ENCODE peak calls at places on chromosome 22, in four cellular contexts. Y is CD8-positive, alpha-beta memory T cell; D is brain microvascular endothelial cell; R is ovary. Q is an unnamed sample.

GRCh38 chr22:29661355-29661754 is 57.9 kb downstream of the NF2 start:
- DNase-seq in Y (no peak), D (no peak), R (no peak), Q (no peak)

GRCh38 chr22:18130699-18131429 is 19.1 kb upstream of the USP18 start:
- DNase-seq in Y (no peak), D (no peak), R (no peak), Q (no peak)

GRCh38 chr22:35376728-35377472 is 4.0 kb upstream of the HMOX1 start:
- DNase-seq in Y (no peak), D (peak; percentile 96), R (peak; percentile 93), Q (peak; percentile 98)

GRCh38 chr22:17443413-17444203 is 74.3 kb downstream of the CECR2 start:
- DNase-seq in Y (no peak), D (no peak), R (no peak), Q (no peak)

GRCh38 chr22:45112136-45112879 is 51.4 kb upstream of the NUP50 start:
- DNase-seq in Y (no peak), D (peak; percentile 47), R (no peak), Q (no peak)

GRCh38 chr22:26342719-26343449 is 86.2 kb upstream of the ASPHD2 start:
- DNase-seq in Y (no peak), D (no peak), R (no peak), Q (no peak)

GRCh38 chr22:18147791-18148507 is 2.0 kb upstream of the USP18 start:
- DNase-seq in Y (no peak), D (no peak), R (no peak), Q (no peak)

GRCh38 chr22:49513358-49513851 is 314.3 kb downstream of the BRD1 start:
- DNase-seq in Y (no peak), D (no peak), R (no peak), Q (no peak)

GRCh38 chr22:50303848-50304527 is 3.5 kb downstream of the PLXNB2 start:
- DNase-seq in Y (no peak), D (no peak), R (peak; percentile 61), Q (no peak)

GRCh38 chr22:27065259-27065658 is 407.9 kb downstream of the MIAT start:
- DNase-seq in Y (no peak), D (no peak), R (no peak), Q (no peak)

GRCh38 chr22:21818487-21819182 is 48.8 kb downstream of the MAPK1 start:
- DNase-seq in Y (no peak), D (no peak), R (no peak), Q (no peak)

GRCh38 chr22:33756508-33756949 is 163.7 kb downstream of the LARGE1 start:
- DNase-seq in Y (no peak), D (no peak), R (no peak), Q (no peak)

GRCh38 chr22:49925525-49926128 is 7.2 kb downstream of the CRELD2 start:
- DNase-seq in Y (peak; percentile 61), D (no peak), R (no peak), Q (no peak)

GRCh38 chr22:22355233-22355834 is 110.7 kb downstream of the VPREB1 start:
- DNase-seq in Y (no peak), D (no peak), R (no peak), Q (no peak)

GRCh38 chr22:39656495-39657490 is 86.2 kb downstream of the CACNA1I start:
- DNase-seq in Y (no peak), D (no peak), R (no peak), Q (no peak)

GRCh38 chr22:39292002-39292401 is 27.4 kb downstream of the RPL3 start:
- DNase-seq in Y (no peak), D (no peak), R (peak; percentile 59), Q (no peak)

GRCh38 chr22:22657712-22658111 is 13.3 kb downstream of the GGTLC2 start:
- DNase-seq in Y (no peak), D (no peak), R (no peak), Q (no peak)

GRCh38 chr22:50444663-50445062 is 30.2 kb downstream of the SBF1 start:
- DNase-seq in Y (no peak), D (peak; percentile 52), R (peak; percentile 60), Q (peak; percentile 40)

GRCh38 chr22:45429424-45429823 is 15.9 kb downstream of the RIBC2 start:
- DNase-seq in Y (no peak), D (no peak), R (peak; percentile 9), Q (no peak)

DNA sequence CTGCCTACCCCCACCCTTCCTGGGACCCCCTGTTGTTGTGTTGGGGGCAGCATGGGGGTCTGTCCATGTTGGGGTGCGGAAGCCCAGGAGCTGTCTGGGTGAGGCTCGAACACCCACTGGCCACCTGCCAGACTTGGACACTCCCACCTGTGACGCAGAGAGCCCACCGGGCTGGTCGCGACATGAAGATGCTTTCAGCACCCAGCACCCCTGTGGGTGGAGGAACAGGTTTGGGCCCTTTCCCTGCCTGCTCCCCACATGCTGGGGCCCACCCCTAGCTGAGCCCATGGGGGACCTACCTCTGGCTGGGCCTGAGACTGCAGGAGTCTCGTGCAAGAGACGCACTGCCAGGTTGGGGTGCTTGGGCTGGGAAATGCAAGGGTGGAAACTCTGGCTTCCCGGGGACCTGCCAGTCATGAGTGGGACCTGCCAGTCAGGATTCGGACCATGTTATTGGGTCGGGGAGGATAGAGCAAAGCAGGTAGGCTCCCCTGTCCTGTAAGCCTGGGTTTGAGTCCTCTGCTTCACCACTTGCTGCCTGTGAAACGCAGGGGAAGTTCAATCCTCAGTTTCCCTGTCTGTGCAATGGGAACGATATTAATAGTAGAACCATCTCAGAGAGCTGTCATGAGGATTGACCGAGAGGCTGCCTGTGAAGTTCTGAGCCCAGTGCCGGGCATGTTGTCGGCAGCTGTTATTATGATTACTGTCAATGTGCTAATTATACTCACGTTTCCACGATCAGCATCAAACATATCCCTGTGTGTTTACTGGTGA is 24.1 kb downstream of the KIAA1671 start:
- DNase-seq in Y (no peak), D (no peak), R (peak; percentile 82), Q (no peak)
- H3K4me3 ChIP-seq in Y (no peak overlapping the region), D (no peak overlapping the region), R (no peak overlapping the region), Q (no peak overlapping the region)

GRCh38 chr22:48431014-48431413 is 1396.7 kb downstream of the BRD1 start:
- DNase-seq in Y (no peak), D (no peak), R (no peak), Q (no peak)

GRCh38 chr22:48434156-48434867 is 1393.4 kb downstream of the BRD1 start:
- DNase-seq in Y (no peak), D (no peak), R (no peak), Q (no peak)

GRCh38 chr22:48433647-48434046 is 1394.0 kb downstream of the BRD1 start:
- DNase-seq in Y (no peak), D (no peak), R (no peak), Q (no peak)

GRCh38 chr22:48431536-48432315 is 1395.9 kb downstream of the BRD1 start:
- DNase-seq in Y (no peak), D (no peak), R (no peak), Q (no peak)

GRCh38 chr22:48432721-48433518 is 1394.8 kb downstream of the BRD1 start:
- DNase-seq in Y (no peak), D (no peak), R (no peak), Q (no peak)
- H3K27me3 ChIP-seq in Y (no peaks in the 10 kb centered on the region), D (no peaks in the 10 kb centered on the region), R (no peaks in the 10 kb centered on the region), Q (no peaks in the 10 kb centered on the region)

DNA sequence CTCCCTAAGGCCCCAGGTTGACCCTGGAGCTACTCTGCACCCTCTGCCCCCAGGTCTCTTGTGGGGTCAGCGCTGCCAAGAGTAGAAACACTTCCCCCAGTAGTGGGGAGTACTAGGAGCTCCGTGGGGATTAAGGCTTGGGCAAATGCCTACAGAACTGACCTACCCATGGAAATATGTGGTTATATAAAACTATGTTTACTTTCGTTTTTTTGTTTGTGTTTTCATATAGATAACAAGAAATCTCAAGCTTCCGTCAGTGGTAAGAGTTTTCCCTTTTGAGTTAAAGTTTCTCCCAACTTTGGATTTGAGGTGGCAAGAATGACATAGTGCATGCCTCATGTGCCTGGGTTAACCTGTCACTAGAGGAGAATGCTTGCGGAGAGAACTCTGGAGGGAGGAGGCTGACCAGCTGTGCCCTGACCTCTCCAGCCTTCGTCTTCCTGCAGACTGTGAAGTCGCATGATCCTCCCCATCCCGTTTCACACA is 45.5 kb downstream of the MED15 start:
- DNase-seq in Y (no peak), D (peak; percentile 77), R (no peak), Q (no peak)
- H3K4me3 ChIP-seq in Y (peak overlapping the region; percentile 53), D (no peak overlapping the region), R (no peak overlapping the region), Q (no peak overlapping the region)

GRCh38 chr22:36641902-36642640 is 61.5 kb downstream of the CACNG2 start:
- DNase-seq in Y (no peak), D (peak; percentile 9), R (no peak), Q (no peak)
- H3K27me3 ChIP-seq in Y (no peaks in the 10 kb centered on the region), D (no peaks in the 10 kb centered on the region), R (no peaks in the 10 kb centered on the region), Q (no peaks in the 10 kb centered on the region)

GRCh38 chr22:31080164-31080847 is 812 bp upstream of the SMTN start:
- DNase-seq in Y (no peak), D (no peak), R (no peak), Q (no peak)
- H3K4me3 ChIP-seq in Y (peak overlapping the region; percentile 60), D (peak overlapping the region; percentile 97), R (peak overlapping the region; percentile 88), Q (peak overlapping the region; percentile 66)

GRCh38 chr22:46451741-46452140 is 85.7 kb downstream of the CELSR1 start:
- DNase-seq in Y (no peak), D (no peak), R (no peak), Q (no peak)
- H3K27me3 ChIP-seq in Y (no peaks in the 10 kb centered on the region), D (peaks cover 2% of the 10 kb centered on the region), R (no peaks in the 10 kb centered on the region), Q (peaks cover 9% of the 10 kb centered on the region)

GRCh38 chr22:44030051-44030701 is 6.1 kb downstream of the PARVB start:
- DNase-seq in Y (no peak), D (no peak), R (no peak), Q (no peak)

GRCh38 chr22:44029069-44029468 is 5.0 kb downstream of the PARVB start:
- DNase-seq in Y (no peak), D (no peak), R (no peak), Q (no peak)

GRCh38 chr22:44026066-44026629 is 2.0 kb downstream of the PARVB start:
- DNase-seq in Y (no peak), D (no peak), R (no peak), Q (no peak)

GRCh38 chr22:44026630-44027511 is 2.8 kb downstream of the PARVB start:
- DNase-seq in Y (peak; percentile 59), D (peak; percentile 84), R (no peak), Q (peak; percentile 50)

GRCh38 chr22:44028091-44028490 is 4.0 kb downstream of the PARVB start:
- DNase-seq in Y (no peak), D (no peak), R (no peak), Q (no peak)
- H3K4me3 ChIP-seq in Y (no peak overlapping the region), D (no peak overlapping the region), R (no peak overlapping the region), Q (no peak overlapping the region)

GRCh38 chr22:24068377-24068680 is 57.2 kb downstream of the CABIN1 start:
- DNase-seq in Y (no peak), D (no peak), R (no peak), Q (no peak)
- H3K27me3 ChIP-seq in Y (no peaks in the 10 kb centered on the region), D (no peaks in the 10 kb centered on the region), R (no peaks in the 10 kb centered on the region), Q (no peaks in the 10 kb centered on the region)

GRCh38 chr22:23892626-23893445 is 1.3 kb upstream of the MIF start:
- DNase-seq in Y (no peak), D (no peak), R (no peak), Q (no peak)
- H3K4me3 ChIP-seq in Y (peak overlapping the region; percentile 90), D (no peak overlapping the region), R (no peak overlapping the region), Q (no peak overlapping the region)

GRCh38 chr22:42289671-42290269 is 19.3 kb upstream of the TCF20 start:
- DNase-seq in Y (no peak), D (no peak), R (peak; percentile 59), Q (no peak)
- H3K27me3 ChIP-seq in Y (no peaks in the 10 kb centered on the region), D (peaks cover 7% of the 10 kb centered on the region), R (no peaks in the 10 kb centered on the region), Q (no peaks in the 10 kb centered on the region)

Q was measured in tibial nerve.